ENCODE peak calls at places on chromosomes 4 and X, in eight cellular contexts. One of them, this sample, is unnamed.

GRCh38 chr4:21811576-21811975 is 137.0 kb downstream of the KCNIP4 start:
- DNase-seq in glutamatergic neuron: no peak
- DNase-seq in fibroblast of pulmonary artery: peak
- DNase-seq in brain microvascular endothelial cell: no peak
- DNase-seq in progenitor cell of endocrine pancreas: no peak
- DNase-seq in endothelial cell: no peak
- DNase-seq in activated B cell treated with CpG ODN at 0.5 μM for 24 hours: no peak
- DNase-seq in Caco-2: no peak
- DNase-seq in this sample: no peak

GRCh38 chr4:147735413-147736301 is 3.8 kb downstream of the ARHGAP10 start:
- DNase-seq in glutamatergic neuron: no peak
- DNase-seq in fibroblast of pulmonary artery: no peak
- DNase-seq in brain microvascular endothelial cell: no peak
- DNase-seq in progenitor cell of endocrine pancreas: no peak
- DNase-seq in endothelial cell: no peak
- DNase-seq in activated B cell treated with CpG ODN at 0.5 μM for 24 hours: no peak
- DNase-seq in Caco-2: peak
- DNase-seq in this sample: no peak

GRCh38 chrX:112672788-112673560 is 6.8 kb downstream of the LHFPL1 start:
- DNase-seq in glutamatergic neuron: no peak
- DNase-seq in fibroblast of pulmonary artery: no peak
- DNase-seq in brain microvascular endothelial cell: no peak
- DNase-seq in progenitor cell of endocrine pancreas: no peak
- DNase-seq in endothelial cell: no peak
- DNase-seq in activated B cell treated with CpG ODN at 0.5 μM for 24 hours: no peak
- DNase-seq in Caco-2: no peak
- DNase-seq in this sample: peak

GRCh38 chrX:21657318-21658151 is 595 bp downstream of the KLHL34 start:
- DNase-seq in glutamatergic neuron: no peak
- DNase-seq in fibroblast of pulmonary artery: no peak
- DNase-seq in brain microvascular endothelial cell: no peak
- DNase-seq in progenitor cell of endocrine pancreas: no peak
- DNase-seq in endothelial cell: no peak
- DNase-seq in activated B cell treated with CpG ODN at 0.5 μM for 24 hours: no peak
- DNase-seq in Caco-2: no peak
- DNase-seq in this sample: no peak

GRCh38 chr4:40348000-40348399 is 12.9 kb downstream of the CHRNA9 start:
- DNase-seq in glutamatergic neuron: no peak
- DNase-seq in fibroblast of pulmonary artery: no peak
- DNase-seq in brain microvascular endothelial cell: no peak
- DNase-seq in progenitor cell of endocrine pancreas: no peak
- DNase-seq in endothelial cell: no peak
- DNase-seq in activated B cell treated with CpG ODN at 0.5 μM for 24 hours: no peak
- DNase-seq in Caco-2: no peak
- DNase-seq in this sample: no peak

GRCh38 chr4:152102184-152103000 is 341.6 kb upstream of the GATB start:
- DNase-seq in glutamatergic neuron: no peak
- DNase-seq in fibroblast of pulmonary artery: no peak
- DNase-seq in brain microvascular endothelial cell: no peak
- DNase-seq in progenitor cell of endocrine pancreas: no peak
- DNase-seq in endothelial cell: no peak
- DNase-seq in activated B cell treated with CpG ODN at 0.5 μM for 24 hours: no peak
- DNase-seq in Caco-2: peak
- DNase-seq in this sample: no peak

GRCh38 chr4:26484032-26484515 is 6.2 kb downstream of the CCKAR start:
- DNase-seq in glutamatergic neuron: no peak
- DNase-seq in fibroblast of pulmonary artery: no peak
- DNase-seq in brain microvascular endothelial cell: no peak
- DNase-seq in progenitor cell of endocrine pancreas: no peak
- DNase-seq in endothelial cell: no peak
- DNase-seq in activated B cell treated with CpG ODN at 0.5 μM for 24 hours: no peak
- DNase-seq in Caco-2: peak
- DNase-seq in this sample: peak

GRCh38 chr4:153393397-153393796 is 48.9 kb downstream of the MND1 start:
- DNase-seq in glutamatergic neuron: no peak
- DNase-seq in fibroblast of pulmonary artery: peak
- DNase-seq in brain microvascular endothelial cell: peak
- DNase-seq in progenitor cell of endocrine pancreas: no peak
- DNase-seq in endothelial cell: no peak
- DNase-seq in activated B cell treated with CpG ODN at 0.5 μM for 24 hours: no peak
- DNase-seq in Caco-2: no peak
- DNase-seq in this sample: no peak

GRCh38 chrX:129768586-129769466 is 10.9 kb upstream of the SASH3 start:
- DNase-seq in glutamatergic neuron: no peak
- DNase-seq in fibroblast of pulmonary artery: peak
- DNase-seq in brain microvascular endothelial cell: no peak
- DNase-seq in progenitor cell of endocrine pancreas: no peak
- DNase-seq in endothelial cell: no peak
- DNase-seq in activated B cell treated with CpG ODN at 0.5 μM for 24 hours: no peak
- DNase-seq in Caco-2: no peak
- DNase-seq in this sample: no peak

GRCh38 chr4:77773101-77773500 is 46.1 kb downstream of the CNOT6L start:
- DNase-seq in glutamatergic neuron: no peak
- DNase-seq in fibroblast of pulmonary artery: peak
- DNase-seq in brain microvascular endothelial cell: no peak
- DNase-seq in progenitor cell of endocrine pancreas: no peak
- DNase-seq in endothelial cell: no peak
- DNase-seq in activated B cell treated with CpG ODN at 0.5 μM for 24 hours: no peak
- DNase-seq in Caco-2: no peak
- DNase-seq in this sample: no peak

GRCh38 chrX:40012039-40012799 is 85.5 kb downstream of the BCOR start:
- DNase-seq in glutamatergic neuron: no peak
- DNase-seq in fibroblast of pulmonary artery: peak
- DNase-seq in brain microvascular endothelial cell: peak
- DNase-seq in progenitor cell of endocrine pancreas: no peak
- DNase-seq in endothelial cell: peak
- DNase-seq in activated B cell treated with CpG ODN at 0.5 μM for 24 hours: no peak
- DNase-seq in Caco-2: peak
- DNase-seq in this sample: peak

GRCh38 chr4:30968926-30969325 is 248.8 kb downstream of the PCDH7 start:
- DNase-seq in glutamatergic neuron: no peak
- DNase-seq in fibroblast of pulmonary artery: no peak
- DNase-seq in brain microvascular endothelial cell: no peak
- DNase-seq in progenitor cell of endocrine pancreas: no peak
- DNase-seq in endothelial cell: no peak
- DNase-seq in activated B cell treated with CpG ODN at 0.5 μM for 24 hours: no peak
- DNase-seq in Caco-2: no peak
- DNase-seq in this sample: no peak

GRCh38 chr4:38162240-38162784 is 202.1 kb downstream of the PTTG2 start:
- DNase-seq in glutamatergic neuron: no peak
- DNase-seq in fibroblast of pulmonary artery: peak
- DNase-seq in brain microvascular endothelial cell: peak
- DNase-seq in progenitor cell of endocrine pancreas: no peak
- DNase-seq in endothelial cell: no peak
- DNase-seq in activated B cell treated with CpG ODN at 0.5 μM for 24 hours: no peak
- DNase-seq in Caco-2: no peak
- DNase-seq in this sample: no peak

GRCh38 chr4:48011722-48012121 is 4.8 kb downstream of the CNGA1 start:
- DNase-seq in glutamatergic neuron: no peak
- DNase-seq in fibroblast of pulmonary artery: no peak
- DNase-seq in brain microvascular endothelial cell: no peak
- DNase-seq in progenitor cell of endocrine pancreas: no peak
- DNase-seq in endothelial cell: no peak
- DNase-seq in activated B cell treated with CpG ODN at 0.5 μM for 24 hours: no peak
- DNase-seq in Caco-2: no peak
- DNase-seq in this sample: no peak

GRCh38 chrX:2691543-2692220 is 587 bp downstream of the CD99 start:
- DNase-seq in glutamatergic neuron: no peak
- DNase-seq in fibroblast of pulmonary artery: peak
- DNase-seq in brain microvascular endothelial cell: no peak
- DNase-seq in progenitor cell of endocrine pancreas: no peak
- DNase-seq in endothelial cell: peak
- DNase-seq in activated B cell treated with CpG ODN at 0.5 μM for 24 hours: no peak
- DNase-seq in Caco-2: no peak
- DNase-seq in this sample: peak

GRCh38 chr4:48645225-48645794 is 134.8 kb downstream of the FRYL start:
- DNase-seq in glutamatergic neuron: no peak
- DNase-seq in fibroblast of pulmonary artery: no peak
- DNase-seq in brain microvascular endothelial cell: no peak
- DNase-seq in progenitor cell of endocrine pancreas: no peak
- DNase-seq in endothelial cell: no peak
- DNase-seq in activated B cell treated with CpG ODN at 0.5 μM for 24 hours: no peak
- DNase-seq in Caco-2: no peak
- DNase-seq in this sample: no peak

GRCh38 chr4:48068182-48068581 is 51.6 kb downstream of the NIPAL1 start:
- DNase-seq in glutamatergic neuron: no peak
- DNase-seq in fibroblast of pulmonary artery: no peak
- DNase-seq in brain microvascular endothelial cell: no peak
- DNase-seq in progenitor cell of endocrine pancreas: no peak
- DNase-seq in endothelial cell: no peak
- DNase-seq in activated B cell treated with CpG ODN at 0.5 μM for 24 hours: no peak
- DNase-seq in Caco-2: no peak
- DNase-seq in this sample: no peak

GRCh38 chr4:12555011-12555410 is 929.1 kb downstream of the RAB28 start:
- DNase-seq in glutamatergic neuron: no peak
- DNase-seq in fibroblast of pulmonary artery: peak
- DNase-seq in brain microvascular endothelial cell: peak
- DNase-seq in progenitor cell of endocrine pancreas: no peak
- DNase-seq in endothelial cell: no peak
- DNase-seq in activated B cell treated with CpG ODN at 0.5 μM for 24 hours: no peak
- DNase-seq in Caco-2: no peak
- DNase-seq in this sample: no peak

DNA sequence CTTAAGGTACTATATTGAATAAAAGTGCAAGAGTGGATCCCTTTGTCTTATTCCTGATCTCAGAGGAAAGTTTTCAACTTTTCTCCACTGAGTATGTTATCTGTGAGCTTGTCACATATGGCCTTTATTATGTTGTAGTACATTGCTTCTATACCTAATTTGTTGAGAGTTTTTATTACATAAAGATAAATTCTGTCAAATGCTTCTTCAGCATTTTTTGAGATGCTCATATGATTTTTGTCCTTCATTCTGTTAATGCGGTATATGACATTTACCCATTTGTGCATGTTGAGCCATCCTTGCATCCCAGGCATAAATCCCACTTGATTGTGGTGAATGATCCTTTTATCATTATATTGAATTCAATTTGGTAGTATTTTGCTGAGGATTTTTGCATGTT is 11.0 kb downstream of the SLC25A31 start:
- DNase-seq in glutamatergic neuron: no peak
- DNase-seq in fibroblast of pulmonary artery: no peak
- DNase-seq in brain microvascular endothelial cell: no peak
- DNase-seq in progenitor cell of endocrine pancreas: no peak
- DNase-seq in endothelial cell: no peak
- DNase-seq in activated B cell treated with CpG ODN at 0.5 μM for 24 hours: no peak
- DNase-seq in Caco-2: no peak
- DNase-seq in this sample: no peak
- TF ChIP-seq CTCF in glutamatergic neuron: no peak
- TF ChIP-seq CTCF in fibroblast of pulmonary artery: no peak
- TF ChIP-seq CTCF in brain microvascular endothelial cell: no peak
- TF ChIP-seq CTCF in progenitor cell of endocrine pancreas: no peak
- TF ChIP-seq CTCF in endothelial cell: no peak
- TF ChIP-seq CTCF in activated B cell treated with CpG ODN at 0.5 μM for 24 hours: no peak
- TF ChIP-seq CTCF in Caco-2: no peak
- TF ChIP-seq CTCF in this sample: no peak

GRCh38 chr4:103046416-103047290 is 27.1 kb upstream of the SLC9B1 start:
- DNase-seq in glutamatergic neuron: no peak
- DNase-seq in fibroblast of pulmonary artery: peak
- DNase-seq in brain microvascular endothelial cell: peak
- DNase-seq in progenitor cell of endocrine pancreas: peak
- DNase-seq in endothelial cell: peak
- DNase-seq in activated B cell treated with CpG ODN at 0.5 μM for 24 hours: no peak
- DNase-seq in Caco-2: peak
- DNase-seq in this sample: peak
- TF ChIP-seq CTCF in glutamatergic neuron: peak
- TF ChIP-seq CTCF in fibroblast of pulmonary artery: peak
- TF ChIP-seq CTCF in brain microvascular endothelial cell: peak
- TF ChIP-seq CTCF in progenitor cell of endocrine pancreas: peak
- TF ChIP-seq CTCF in endothelial cell: peak
- TF ChIP-seq CTCF in activated B cell treated with CpG ODN at 0.5 μM for 24 hours: no peak
- TF ChIP-seq CTCF in Caco-2: peak
- TF ChIP-seq CTCF in this sample: peak

GRCh38 chrX:136209016-136209738 is 42.0 kb downstream of the MAP7D3 start:
- DNase-seq in glutamatergic neuron: peak
- DNase-seq in fibroblast of pulmonary artery: peak
- DNase-seq in brain microvascular endothelial cell: peak
- DNase-seq in progenitor cell of endocrine pancreas: no peak
- DNase-seq in endothelial cell: peak
- DNase-seq in activated B cell treated with CpG ODN at 0.5 μM for 24 hours: no peak
- DNase-seq in Caco-2: no peak
- DNase-seq in this sample: peak
- TF ChIP-seq CTCF in glutamatergic neuron: peak
- TF ChIP-seq CTCF in fibroblast of pulmonary artery: peak
- TF ChIP-seq CTCF in brain microvascular endothelial cell: peak
- TF ChIP-seq CTCF in progenitor cell of endocrine pancreas: peak
- TF ChIP-seq CTCF in endothelial cell: peak
- TF ChIP-seq CTCF in activated B cell treated with CpG ODN at 0.5 μM for 24 hours: no peak
- TF ChIP-seq CTCF in Caco-2: no peak
- TF ChIP-seq CTCF in this sample: peak

GRCh38 chr4:23614284-23614892 is 275.5 kb downstream of the PPARGC1A start:
- DNase-seq in glutamatergic neuron: no peak
- DNase-seq in fibroblast of pulmonary artery: peak
- DNase-seq in brain microvascular endothelial cell: no peak
- DNase-seq in progenitor cell of endocrine pancreas: no peak
- DNase-seq in endothelial cell: no peak
- DNase-seq in activated B cell treated with CpG ODN at 0.5 μM for 24 hours: no peak
- DNase-seq in Caco-2: peak
- DNase-seq in this sample: no peak
- TF ChIP-seq CTCF in glutamatergic neuron: no peak
- TF ChIP-seq CTCF in fibroblast of pulmonary artery: peak
- TF ChIP-seq CTCF in brain microvascular endothelial cell: peak
- TF ChIP-seq CTCF in progenitor cell of endocrine pancreas: peak
- TF ChIP-seq CTCF in endothelial cell: no peak
- TF ChIP-seq CTCF in activated B cell treated with CpG ODN at 0.5 μM for 24 hours: no peak
- TF ChIP-seq CTCF in Caco-2: peak
- TF ChIP-seq CTCF in this sample: peak

GRCh38 chr4:6686104-6686787 is 7.4 kb upstream of the S100P start:
- DNase-seq in glutamatergic neuron: no peak
- DNase-seq in fibroblast of pulmonary artery: no peak
- DNase-seq in brain microvascular endothelial cell: no peak
- DNase-seq in progenitor cell of endocrine pancreas: no peak
- DNase-seq in endothelial cell: no peak
- DNase-seq in activated B cell treated with CpG ODN at 0.5 μM for 24 hours: no peak
- DNase-seq in Caco-2: no peak
- DNase-seq in this sample: no peak
- TF ChIP-seq CTCF in glutamatergic neuron: no peak
- TF ChIP-seq CTCF in fibroblast of pulmonary artery: no peak
- TF ChIP-seq CTCF in brain microvascular endothelial cell: no peak
- TF ChIP-seq CTCF in progenitor cell of endocrine pancreas: no peak
- TF ChIP-seq CTCF in endothelial cell: no peak
- TF ChIP-seq CTCF in activated B cell treated with CpG ODN at 0.5 μM for 24 hours: no peak
- TF ChIP-seq CTCF in Caco-2: peak
- TF ChIP-seq CTCF in this sample: no peak

DNA sequence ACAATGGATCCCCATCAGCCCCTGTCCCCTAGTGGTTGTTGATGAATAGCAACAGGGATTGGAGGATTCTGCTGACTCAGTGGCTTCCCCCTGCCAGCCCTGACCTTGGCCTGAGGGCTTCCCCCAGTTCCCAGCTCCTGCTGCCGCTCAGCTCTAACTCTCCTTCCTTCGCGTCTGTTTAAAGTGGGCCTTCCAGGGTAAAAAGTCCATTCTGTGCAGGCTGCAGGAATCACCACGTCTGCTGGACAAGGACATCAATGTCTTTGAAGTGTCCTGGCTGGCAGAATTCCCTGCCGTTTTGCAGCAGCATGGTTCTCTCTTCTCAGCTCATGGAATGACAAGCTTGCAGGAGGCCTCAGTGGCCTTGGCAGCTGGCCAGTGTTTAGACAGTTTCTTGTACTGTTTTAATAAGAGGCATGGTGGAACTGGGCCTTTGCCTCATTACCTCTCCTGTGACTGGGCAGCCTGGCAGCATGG is 152.5 kb upstream of the STX18 start:
- DNase-seq in glutamatergic neuron: no peak
- DNase-seq in fibroblast of pulmonary artery: no peak
- DNase-seq in brain microvascular endothelial cell: no peak
- DNase-seq in progenitor cell of endocrine pancreas: no peak
- DNase-seq in endothelial cell: no peak
- DNase-seq in activated B cell treated with CpG ODN at 0.5 μM for 24 hours: no peak
- DNase-seq in Caco-2: peak
- DNase-seq in this sample: no peak
- TF ChIP-seq CTCF in glutamatergic neuron: no peak
- TF ChIP-seq CTCF in fibroblast of pulmonary artery: peak
- TF ChIP-seq CTCF in brain microvascular endothelial cell: peak
- TF ChIP-seq CTCF in progenitor cell of endocrine pancreas: peak
- TF ChIP-seq CTCF in endothelial cell: peak
- TF ChIP-seq CTCF in activated B cell treated with CpG ODN at 0.5 μM for 24 hours: no peak
- TF ChIP-seq CTCF in Caco-2: no peak
- TF ChIP-seq CTCF in this sample: no peak

This sample was measured in nephron progenitor cell.